ENCODE peak calls at places on chromosomes 7 and 10, in eight cellular contexts. V, Q, W, O, D, F, C and Z are unnamed samples.

GRCh38 chr10:103874730-103875129 is 19.4 kb upstream of the SH3PXD2A start:
- DNase-seq in V (no peak), Q (no peak), W (no peak), O (no peak), D (no peak), F (no peak), C (no peak), Z (no peak)

GRCh38 chr10:13080643-13081042 is 19.3 kb upstream of the OPTN start:
- DNase-seq in V (no peak), Q (no peak), W (no peak), O (no peak), D (no peak), F (no peak), C (no peak), Z (no peak)

GRCh38 chr7:117210366-117210765 is 112.5 kb downstream of the WNT2 start:
- DNase-seq in V (no peak), Q (no peak), W (no peak), O (no peak), D (no peak), F (no peak), C (no peak), Z (no peak)

GRCh38 chr10:8137272-8137680 is 82.8 kb downstream of the GATA3 start:
- DNase-seq in V (no peak), Q (no peak), W (no peak), O (no peak), D (no peak), F (no peak), C (no peak), Z (no peak)

GRCh38 chr7:155530601-155531000 is 15.8 kb downstream of the CNPY1 start:
- DNase-seq in V (no peak), Q (no peak), W (no peak), O (no peak), D (no peak), F (no peak), C (no peak), Z (no peak)

GRCh38 chr10:79435271-79436065 is 10.0 kb downstream of the ZCCHC24 start:
- DNase-seq in V (no peak), Q (no peak), W (no peak), O (no peak), D (peak), F (no peak), C (no peak), Z (no peak)

GRCh38 chr10:86663046-86663345 is 5.3 kb upstream of the LDB3 start:
- DNase-seq in V (no peak), Q (no peak), W (no peak), O (no peak), D (peak), F (no peak), C (no peak), Z (no peak)

GRCh38 chr10:17021661-17022060 is 108.0 kb downstream of the CUBN start:
- DNase-seq in V (peak), Q (no peak), W (no peak), O (no peak), D (no peak), F (no peak), C (no peak), Z (no peak)

GRCh38 chr7:35725280-35725680 is 30.3 kb upstream of the HERPUD2 start:
- DNase-seq in V (no peak), Q (no peak), W (no peak), O (no peak), D (no peak), F (no peak), C (peak), Z (no peak)

GRCh38 chr7:150428671-150429451 is 21.6 kb upstream of the GIMAP8 start:
- DNase-seq in V (no peak), Q (no peak), W (peak), O (peak), D (no peak), F (peak), C (peak), Z (peak)

GRCh38 chr10:123043409-123043925 is 34.7 kb downstream of the ACADSB start:
- DNase-seq in V (no peak), Q (peak), W (peak), O (peak), D (no peak), F (peak), C (peak), Z (peak)

GRCh38 chr10:116960066-116960465 is 44.9 kb downstream of the SHTN1 start:
- DNase-seq in V (no peak), Q (no peak), W (no peak), O (no peak), D (no peak), F (no peak), C (no peak), Z (no peak)

GRCh38 chr7:43572516-43573049 is 10.3 kb upstream of the STK17A start:
- DNase-seq in V (peak), Q (peak), W (peak), O (peak), D (peak), F (peak), C (peak), Z (peak)

GRCh38 chr10:92742331-92743228 is 52.8 kb downstream of the HHEX start:
- DNase-seq in V (no peak), Q (no peak), W (no peak), O (no peak), D (no peak), F (no peak), C (peak), Z (no peak)

GRCh38 chr7:36683695-36684357 is 40.5 kb downstream of the AOAH start:
- DNase-seq in V (no peak), Q (no peak), W (no peak), O (no peak), D (no peak), F (no peak), C (no peak), Z (peak)

GRCh38 chr7:20713792-20714191 is 72.9 kb downstream of the SP8 start:
- DNase-seq in V (no peak), Q (no peak), W (no peak), O (no peak), D (no peak), F (no peak), C (no peak), Z (no peak)

GRCh38 chr7:26397326-26397725 is 105.7 kb downstream of the SNX10 start:
- DNase-seq in V (no peak), Q (no peak), W (no peak), O (no peak), D (no peak), F (no peak), C (no peak), Z (no peak)

GRCh38 chr10:126247454-126247975 is 140.8 kb downstream of the ADAM12 start:
- DNase-seq in V (no peak), Q (no peak), W (peak), O (peak), D (peak), F (peak), C (peak), Z (peak)

GRCh38 chr7:126716321-126716720 is 536.4 kb downstream of the GRM8 start:
- DNase-seq in V (no peak), Q (no peak), W (no peak), O (no peak), D (no peak), F (no peak), C (no peak), Z (peak)

GRCh38 chr10:93039721-93040120 is 20.9 kb upstream of the CYP26C1 start:
- DNase-seq in V (no peak), Q (peak), W (peak), O (peak), D (no peak), F (no peak), C (no peak), Z (peak)

GRCh38 chr10:99809931-99810615 is 27.6 kb downstream of the ABCC2 start:
- DNase-seq in V (peak), Q (no peak), W (no peak), O (no peak), D (no peak), F (no peak), C (no peak), Z (no peak)

GRCh38 chr10:93413252-93413689 is 68.9 kb downstream of the MYOF start:
- DNase-seq in V (no peak), Q (no peak), W (no peak), O (no peak), D (no peak), F (no peak), C (no peak), Z (peak)

GRCh38 chr10:72502581-72502980 is 123.3 kb downstream of the MICU1 start:
- DNase-seq in V (no peak), Q (no peak), W (no peak), O (peak), D (no peak), F (no peak), C (no peak), Z (no peak)

GRCh38 chr10:92267343-92267742 is 23.5 kb downstream of the CPEB3 start:
- DNase-seq in V (no peak), Q (no peak), W (no peak), O (no peak), D (no peak), F (no peak), C (no peak), Z (no peak)

GRCh38 chr10:104349623-104350142 is 4.0 kb upstream of the CFAP58 start:
- DNase-seq in V (no peak), Q (no peak), W (no peak), O (no peak), D (no peak), F (peak), C (peak), Z (peak)

GRCh38 chr7:5441840-5442513 is 18.3 kb upstream of the TNRC18 start:
- DNase-seq in V (no peak), Q (no peak), W (no peak), O (no peak), D (no peak), F (no peak), C (no peak), Z (no peak)

GRCh38 chr10:58107506-58107905 is 160.2 kb downstream of the IPMK start:
- DNase-seq in V (no peak), Q (no peak), W (peak), O (peak), D (no peak), F (no peak), C (no peak), Z (peak)

GRCh38 chr7:117567781-117568180 is 88.0 kb downstream of the CFTR start:
- DNase-seq in V (no peak), Q (no peak), W (no peak), O (no peak), D (no peak), F (no peak), C (no peak), Z (no peak)

GRCh38 chr10:131218811-131219583 is 92.5 kb downstream of the TCERG1L start:
- DNase-seq in V (no peak), Q (no peak), W (no peak), O (no peak), D (no peak), F (no peak), C (no peak), Z (no peak)

GRCh38 chr7:115574676-115575291 is 455.8 kb downstream of the TFEC start:
- DNase-seq in V (no peak), Q (no peak), W (no peak), O (no peak), D (no peak), F (no peak), C (no peak), Z (no peak)

GRCh38 chr7:150778738-150779301 is 21.3 kb downstream of the TMEM176B start:
- DNase-seq in V (no peak), Q (peak), W (peak), O (peak), D (peak), F (peak), C (peak), Z (peak)

GRCh38 chr10:65501259-65501658 is 1424.6 kb upstream of the LRRTM3 start:
- DNase-seq in V (no peak), Q (no peak), W (no peak), O (no peak), D (no peak), F (peak), C (no peak), Z (peak)

GRCh38 chr10:129110780-129111179 is 356.3 kb upstream of the MGMT start:
- DNase-seq in V (no peak), Q (no peak), W (no peak), O (no peak), D (no peak), F (no peak), C (no peak), Z (no peak)

GRCh38 chr10:11720260-11720741 is 21.9 kb upstream of the ECHDC3 start:
- DNase-seq in V (no peak), Q (no peak), W (no peak), O (no peak), D (no peak), F (no peak), C (no peak), Z (no peak)

GRCh38 chr10:23557777-23558176 is 118.9 kb downstream of the OTUD1 start:
- DNase-seq in V (no peak), Q (no peak), W (no peak), O (no peak), D (no peak), F (no peak), C (no peak), Z (no peak)

GRCh38 chr10:16891375-16892313 is 74.4 kb upstream of the RSU1 start:
- DNase-seq in V (no peak), Q (peak), W (peak), O (peak), D (peak), F (peak), C (peak), Z (peak)

GRCh38 chr10:92142512-92142911 is 148.4 kb downstream of the CPEB3 start:
- DNase-seq in V (no peak), Q (no peak), W (no peak), O (no peak), D (no peak), F (no peak), C (no peak), Z (no peak)

GRCh38 chr7:73812996-73813395 is 17.8 kb upstream of the CLDN4 start:
- DNase-seq in V (no peak), Q (no peak), W (no peak), O (no peak), D (no peak), F (no peak), C (no peak), Z (no peak)

GRCh38 chr7:111392294-111392693 is 170.0 kb downstream of the IMMP2L start:
- DNase-seq in V (no peak), Q (no peak), W (no peak), O (no peak), D (no peak), F (no peak), C (no peak), Z (no peak)

GRCh38 chr7:32266932-32267475 is 196.8 kb upstream of the PDE1C start:
- DNase-seq in V (no peak), Q (no peak), W (no peak), O (no peak), D (no peak), F (no peak), C (no peak), Z (no peak)
- TF ChIP-seq CTCF in V (no peak), Q (no peak), W (no peak), O (no peak), D (no peak), F (no peak), C (no peak), Z (peak)

DNA sequence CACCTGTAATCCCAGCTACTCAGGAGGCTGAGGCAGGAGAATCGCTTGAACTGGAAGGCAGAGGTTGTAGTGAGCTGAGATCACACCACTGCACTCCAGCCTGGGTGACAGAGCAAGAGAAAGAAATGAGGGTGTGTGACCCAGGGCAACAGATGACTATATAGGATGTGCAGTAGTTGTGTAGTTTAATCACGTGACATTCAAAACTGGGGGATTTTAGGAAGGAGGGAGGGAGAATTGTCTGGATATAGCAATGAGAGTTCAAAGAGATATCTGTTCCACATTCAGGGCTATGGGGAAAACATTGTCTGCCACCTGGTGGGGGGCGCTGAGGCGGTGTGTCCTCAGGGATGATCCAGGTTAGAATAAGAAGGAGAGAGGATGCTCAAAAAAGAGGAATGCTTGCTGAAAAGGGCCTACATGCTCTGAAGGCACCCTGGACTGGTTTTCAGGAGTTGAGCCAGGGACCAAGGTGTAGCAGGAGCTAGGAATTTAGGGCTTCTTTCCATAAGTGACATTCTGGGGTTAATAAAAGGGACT is 7.8 kb upstream of the ZYX start:
- DNase-seq in V (no peak), Q (no peak), W (no peak), O (no peak), D (no peak), F (no peak), C (no peak), Z (no peak)
- TF ChIP-seq CTCF in V (no peak), Q (peak), W (no peak), O (peak), D (no peak), F (no peak), C (no peak), Z (no peak)

GRCh38 chr10:62248465-62248864 is 20.2 kb downstream of the RTKN2 start:
- DNase-seq in V (no peak), Q (no peak), W (no peak), O (no peak), D (no peak), F (no peak), C (no peak), Z (no peak)
- TF ChIP-seq CTCF in V (no peak), Q (peak), W (peak), O (peak), D (no peak), F (peak), C (no peak), Z (no peak)

GRCh38 chr7:33757563-33758165 is 147.7 kb upstream of the BMPER start:
- DNase-seq in V (no peak), Q (no peak), W (peak), O (peak), D (no peak), F (peak), C (no peak), Z (peak)
- TF ChIP-seq CTCF in V (peak), Q (peak), W (peak), O (peak), D (peak), F (peak), C (peak), Z (peak)

DNA sequence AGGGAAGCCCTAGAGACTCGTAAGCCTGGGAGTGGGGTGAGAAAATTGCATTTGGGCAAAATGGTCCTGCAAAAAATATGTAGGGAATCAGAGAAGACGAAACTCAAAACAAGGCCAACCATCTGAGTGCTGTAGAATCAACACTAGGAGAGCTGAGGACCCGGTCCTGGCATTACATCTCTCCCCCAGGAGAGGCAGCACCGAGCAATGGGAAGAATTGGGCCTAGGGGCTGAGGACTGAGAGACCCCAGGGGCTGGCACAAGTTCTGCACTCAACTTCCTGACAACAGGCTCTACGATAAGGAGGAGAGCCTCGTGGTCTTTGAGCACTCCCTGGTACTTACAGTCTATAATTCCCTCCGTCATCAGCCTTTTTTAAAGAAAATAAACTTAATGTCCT is 47.6 kb downstream of the BPGM start:
- DNase-seq in V (no peak), Q (no peak), W (no peak), O (no peak), D (no peak), F (no peak), C (no peak), Z (no peak)
- TF ChIP-seq CTCF in V (peak), Q (no peak), W (peak), O (peak), D (no peak), F (peak), C (no peak), Z (peak)

DNA sequence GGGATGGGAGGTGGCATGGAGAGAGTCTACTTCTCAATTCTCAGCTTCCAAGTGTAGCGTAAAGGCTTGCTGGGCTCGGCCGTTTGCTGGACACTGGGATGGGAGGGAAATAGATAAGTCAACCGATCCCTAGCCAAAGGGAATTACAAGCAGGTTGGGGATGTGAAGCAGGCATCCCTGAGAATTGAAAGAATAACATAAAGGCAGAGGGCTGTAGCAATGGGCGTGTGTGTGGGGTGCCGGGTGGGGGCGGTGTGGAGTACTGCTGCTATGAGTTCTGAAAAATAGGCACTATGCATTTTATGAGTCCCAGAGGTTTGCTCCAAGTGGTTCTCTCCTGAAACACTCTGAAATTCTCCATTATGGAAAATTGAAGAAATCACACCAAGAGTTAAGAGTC is 65.3 kb downstream of the ADRA2A start:
- DNase-seq in V (peak), Q (peak), W (no peak), O (no peak), D (no peak), F (no peak), C (no peak), Z (no peak)
- TF ChIP-seq CTCF in V (no peak), Q (peak), W (no peak), O (no peak), D (no peak), F (no peak), C (no peak), Z (no peak)

GRCh38 chr10:6950133-6950532 is 370.1 kb upstream of the PRKCQ start:
- DNase-seq in V (no peak), Q (no peak), W (no peak), O (no peak), D (no peak), F (no peak), C (no peak), Z (no peak)

GRCh38 chr10:6944450-6944849 is 364.4 kb upstream of the PRKCQ start:
- DNase-seq in V (no peak), Q (no peak), W (no peak), O (no peak), D (no peak), F (no peak), C (no peak), Z (no peak)
- TF ChIP-seq CTCF in V (no peak), Q (no peak), W (no peak), O (no peak), D (no peak), F (no peak), C (no peak), Z (no peak)